ENCODE peak calls at places on chromosomes 2 and 18, in six cellular contexts. One of them, this sample, is unnamed.

GRCh38 chr18:37869051-37869450 is 303.5 kb upstream of the CELF4 start:
- DNase-seq in RPMI7951: no peak
- DNase-seq in ascending aorta: no peak
- DNase-seq in posterior vena cava: no peak
- DNase-seq in fibroblast of pulmonary artery: no peak
- DNase-seq in H4: no peak
- DNase-seq in this sample: no peak

GRCh38 chr2:48356701-48357322 is 173.1 kb upstream of the STON1 start:
- DNase-seq in RPMI7951: peak; percentile 54
- DNase-seq in ascending aorta: no peak
- DNase-seq in posterior vena cava: no peak
- DNase-seq in fibroblast of pulmonary artery: peak; percentile 78
- DNase-seq in H4: peak; percentile 19
- DNase-seq in this sample: no peak

GRCh38 chr2:158184556-158185343 is 83.1 kb downstream of the UPP2 start:
- DNase-seq in RPMI7951: no peak
- DNase-seq in ascending aorta: no peak
- DNase-seq in posterior vena cava: no peak
- DNase-seq in fibroblast of pulmonary artery: no peak
- DNase-seq in H4: no peak
- DNase-seq in this sample: no peak

GRCh38 chr2:168992591-168993349 is 38.4 kb downstream of the ABCB11 start:
- DNase-seq in RPMI7951: no peak
- DNase-seq in ascending aorta: no peak
- DNase-seq in posterior vena cava: no peak
- DNase-seq in fibroblast of pulmonary artery: peak; percentile 89
- DNase-seq in H4: no peak
- DNase-seq in this sample: no peak

GRCh38 chr2:9210030-9210429 is 3.4 kb downstream of the ASAP2 start:
- DNase-seq in RPMI7951: no peak
- DNase-seq in ascending aorta: no peak
- DNase-seq in posterior vena cava: no peak
- DNase-seq in fibroblast of pulmonary artery: no peak
- DNase-seq in H4: no peak
- DNase-seq in this sample: no peak

GRCh38 chr18:48831113-48831759 is 119.5 kb downstream of the SMAD7 start:
- DNase-seq in RPMI7951: no peak
- DNase-seq in ascending aorta: no peak
- DNase-seq in posterior vena cava: no peak
- DNase-seq in fibroblast of pulmonary artery: no peak
- DNase-seq in H4: no peak
- DNase-seq in this sample: no peak

GRCh38 chr2:190648289-190649034 is 421 bp upstream of the NAB1 start:
- DNase-seq in RPMI7951: peak; percentile 90
- DNase-seq in ascending aorta: peak; percentile 59
- DNase-seq in posterior vena cava: peak; percentile 96
- DNase-seq in fibroblast of pulmonary artery: peak; percentile 94
- DNase-seq in H4: peak; percentile 60
- DNase-seq in this sample: peak; percentile 41

GRCh38 chr2:100271210-100271609 is 51.1 kb downstream of the LONRF2 start:
- DNase-seq in RPMI7951: no peak
- DNase-seq in ascending aorta: no peak
- DNase-seq in posterior vena cava: no peak
- DNase-seq in fibroblast of pulmonary artery: no peak
- DNase-seq in H4: no peak
- DNase-seq in this sample: no peak

GRCh38 chr18:9210996-9211395 is 74.4 kb downstream of the ANKRD12 start:
- DNase-seq in RPMI7951: no peak
- DNase-seq in ascending aorta: no peak
- DNase-seq in posterior vena cava: no peak
- DNase-seq in fibroblast of pulmonary artery: no peak
- DNase-seq in H4: no peak
- DNase-seq in this sample: no peak

GRCh38 chr2:160270571-160271113 is 70.6 kb upstream of the ITGB6 start:
- DNase-seq in RPMI7951: peak; percentile 77
- DNase-seq in ascending aorta: no peak
- DNase-seq in posterior vena cava: no peak
- DNase-seq in fibroblast of pulmonary artery: no peak
- DNase-seq in H4: peak; percentile 53
- DNase-seq in this sample: no peak

GRCh38 chr2:109156052-109156451 is 27.0 kb downstream of the SH3RF3 start:
- DNase-seq in RPMI7951: no peak
- DNase-seq in ascending aorta: no peak
- DNase-seq in posterior vena cava: no peak
- DNase-seq in fibroblast of pulmonary artery: no peak
- DNase-seq in H4: no peak
- DNase-seq in this sample: no peak

GRCh38 chr2:168336786-168337388 is 89.5 kb upstream of the STK39 start:
- DNase-seq in RPMI7951: no peak
- DNase-seq in ascending aorta: no peak
- DNase-seq in posterior vena cava: no peak
- DNase-seq in fibroblast of pulmonary artery: no peak
- DNase-seq in H4: peak; percentile 25
- DNase-seq in this sample: no peak

GRCh38 chr2:54388093-54388492 is 68.0 kb upstream of the SPTBN1 start:
- DNase-seq in RPMI7951: no peak
- DNase-seq in ascending aorta: no peak
- DNase-seq in posterior vena cava: no peak
- DNase-seq in fibroblast of pulmonary artery: no peak
- DNase-seq in H4: no peak
- DNase-seq in this sample: no peak

GRCh38 chr2:65228249-65228750 is 669 bp downstream of the ACTR2 start:
- DNase-seq in RPMI7951: peak; percentile 67
- DNase-seq in ascending aorta: no peak
- DNase-seq in posterior vena cava: no peak
- DNase-seq in fibroblast of pulmonary artery: no peak
- DNase-seq in H4: peak; percentile 10
- DNase-seq in this sample: no peak

GRCh38 chr2:46229134-46230063 is 67.8 kb upstream of the EPAS1 start:
- DNase-seq in RPMI7951: peak; percentile 60
- DNase-seq in ascending aorta: no peak
- DNase-seq in posterior vena cava: no peak
- DNase-seq in fibroblast of pulmonary artery: peak; percentile 45
- DNase-seq in H4: no peak
- DNase-seq in this sample: no peak

GRCh38 chr2:31935370-31935769 is 75.4 kb downstream of the MEMO1 start:
- DNase-seq in RPMI7951: no peak
- DNase-seq in ascending aorta: no peak
- DNase-seq in posterior vena cava: no peak
- DNase-seq in fibroblast of pulmonary artery: no peak
- DNase-seq in H4: no peak
- DNase-seq in this sample: no peak

GRCh38 chr2:237870126-237870525 is 10.7 kb downstream of the RAMP1 start:
- DNase-seq in RPMI7951: peak; percentile 18
- DNase-seq in ascending aorta: no peak
- DNase-seq in posterior vena cava: no peak
- DNase-seq in fibroblast of pulmonary artery: no peak
- DNase-seq in H4: no peak
- DNase-seq in this sample: no peak

GRCh38 chr2:48860391-48860790 is 104.9 kb upstream of the LHCGR start:
- DNase-seq in RPMI7951: peak; percentile 26
- DNase-seq in ascending aorta: no peak
- DNase-seq in posterior vena cava: no peak
- DNase-seq in fibroblast of pulmonary artery: no peak
- DNase-seq in H4: no peak
- DNase-seq in this sample: no peak

GRCh38 chr2:88818381-88818780 is 126.9 kb downstream of the RPIA start:
- DNase-seq in RPMI7951: peak; percentile 59
- DNase-seq in ascending aorta: no peak
- DNase-seq in posterior vena cava: no peak
- DNase-seq in fibroblast of pulmonary artery: peak; percentile 43
- DNase-seq in H4: no peak
- DNase-seq in this sample: no peak

GRCh38 chr2:10778724-10779115 is 33.9 kb downstream of the PDIA6 start:
- DNase-seq in RPMI7951: no peak
- DNase-seq in ascending aorta: no peak
- DNase-seq in posterior vena cava: peak; percentile 51
- DNase-seq in fibroblast of pulmonary artery: no peak
- DNase-seq in H4: no peak
- DNase-seq in this sample: no peak

GRCh38 chr2:19312949-19313348 is 45.5 kb downstream of the OSR1 start:
- DNase-seq in RPMI7951: peak; percentile 68
- DNase-seq in ascending aorta: no peak
- DNase-seq in posterior vena cava: no peak
- DNase-seq in fibroblast of pulmonary artery: peak; percentile 56
- DNase-seq in H4: peak; percentile 5
- DNase-seq in this sample: no peak

GRCh38 chr2:107719781-107720180 is 106.9 kb upstream of the RGPD4 start:
- DNase-seq in RPMI7951: peak; percentile 40
- DNase-seq in ascending aorta: no peak
- DNase-seq in posterior vena cava: no peak
- DNase-seq in fibroblast of pulmonary artery: no peak
- DNase-seq in H4: no peak
- DNase-seq in this sample: no peak

GRCh38 chr2:236195726-236196125 is 27.5 kb upstream of the GBX2 start:
- DNase-seq in RPMI7951: no peak
- DNase-seq in ascending aorta: no peak
- DNase-seq in posterior vena cava: peak; percentile 58
- DNase-seq in fibroblast of pulmonary artery: no peak
- DNase-seq in H4: no peak
- DNase-seq in this sample: no peak

GRCh38 chr2:216023055-216023648 is 9.8 kb upstream of the MREG start:
- DNase-seq in RPMI7951: peak; percentile 64
- DNase-seq in ascending aorta: no peak
- DNase-seq in posterior vena cava: no peak
- DNase-seq in fibroblast of pulmonary artery: peak; percentile 71
- DNase-seq in H4: peak; percentile 38
- DNase-seq in this sample: no peak

GRCh38 chr2:173435574-173435973 is 80.9 kb downstream of the CDCA7 start:
- DNase-seq in RPMI7951: no peak
- DNase-seq in ascending aorta: no peak
- DNase-seq in posterior vena cava: no peak
- DNase-seq in fibroblast of pulmonary artery: no peak
- DNase-seq in H4: no peak
- DNase-seq in this sample: no peak

GRCh38 chr18:47263197-47263827 is 11.9 kb upstream of the SKOR2 start:
- DNase-seq in RPMI7951: no peak
- DNase-seq in ascending aorta: no peak
- DNase-seq in posterior vena cava: no peak
- DNase-seq in fibroblast of pulmonary artery: no peak
- DNase-seq in H4: no peak
- DNase-seq in this sample: no peak

GRCh38 chr2:7333970-7334493 is 416.8 kb downstream of the RNF144A start:
- DNase-seq in RPMI7951: no peak
- DNase-seq in ascending aorta: no peak
- DNase-seq in posterior vena cava: no peak
- DNase-seq in fibroblast of pulmonary artery: no peak
- DNase-seq in H4: no peak
- DNase-seq in this sample: no peak

This sample was measured in GOT3.